ENCODE peak calls at places on chromosomes 5 and 9, in nine cellular contexts. A, K, T, G, V, F, D, Q and R are unnamed samples. For H3K4me1, the result is how much of the 10 kb centered on the place peaks cover.

GRCh38 chr9:131525643-131526565 is 5.2 kb downstream of the UCK1 start:
- DNase-seq in A (no peak), K (no peak), T (no peak), G (no peak), V (no peak), F (no peak), D (no peak), Q (no peak), R (no peak)

GRCh38 chr9:125544988-125545651 is 161.9 kb downstream of the MAPKAP1 start:
- DNase-seq in A (peak), K (no peak), T (no peak), G (no peak), V (no peak), F (no peak), D (no peak), Q (no peak), R (no peak)

GRCh38 chr9:726005-726404 is 115.5 kb upstream of the DMRT1 start:
- DNase-seq in A (no peak), K (no peak), T (no peak), G (no peak), V (no peak), F (no peak), D (no peak), Q (no peak), R (no peak)

GRCh38 chr5:62266573-62266972 is 39.4 kb upstream of the KIF2A start:
- DNase-seq in A (no peak), K (no peak), T (no peak), G (no peak), V (no peak), F (no peak), D (no peak), Q (no peak), R (no peak)

GRCh38 chr5:140344683-140345423 is 1.6 kb downstream of the HBEGF start:
- DNase-seq in A (peak), K (no peak), T (no peak), G (no peak), V (no peak), F (no peak), D (no peak), Q (no peak), R (no peak)

GRCh38 chr9:97387504-97387886 is 24.4 kb upstream of the TDRD7 start:
- DNase-seq in A (no peak), K (no peak), T (no peak), G (no peak), V (no peak), F (no peak), D (no peak), Q (no peak), R (no peak)

GRCh38 chr5:177608243-177609075 is 8.5 kb downstream of the B4GALT7 start:
- DNase-seq in A (no peak), K (no peak), T (peak), G (no peak), V (peak), F (peak), D (no peak), Q (no peak), R (no peak)

GRCh38 chr9:121861501-121862180 is 210.2 kb downstream of the DAB2IP start:
- DNase-seq in A (peak), K (peak), T (no peak), G (peak), V (peak), F (peak), D (peak), Q (peak), R (no peak)

GRCh38 chr5:15834596-15835245 is 334.7 kb downstream of the FBXL7 start:
- DNase-seq in A (no peak), K (no peak), T (no peak), G (no peak), V (no peak), F (no peak), D (peak), Q (no peak), R (no peak)

GRCh38 chr9:93111001-93111370 is 15.0 kb downstream of the CARD19 start:
- DNase-seq in A (peak), K (no peak), T (no peak), G (no peak), V (peak), F (no peak), D (no peak), Q (no peak), R (no peak)

GRCh38 chr9:72932669-72933068 is 20.2 kb downstream of the ALDH1A1 start:
- DNase-seq in A (no peak), K (no peak), T (no peak), G (no peak), V (no peak), F (no peak), D (no peak), Q (no peak), R (no peak)

GRCh38 chr9:83313771-83314170 is 224.4 kb downstream of the FRMD3 start:
- DNase-seq in A (no peak), K (no peak), T (no peak), G (no peak), V (no peak), F (no peak), D (no peak), Q (no peak), R (no peak)

GRCh38 chr5:145245354-145245753 is 589.8 kb downstream of the PRELID2 start:
- DNase-seq in A (no peak), K (peak), T (no peak), G (no peak), V (no peak), F (no peak), D (no peak), Q (peak), R (no peak)

GRCh38 chr5:120055858-120056257 is 408.2 kb upstream of the PRR16 start:
- DNase-seq in A (no peak), K (no peak), T (no peak), G (peak), V (no peak), F (no peak), D (peak), Q (peak), R (no peak)

GRCh38 chr5:52134013-52134650 is 653.6 kb upstream of the ITGA1 start:
- DNase-seq in A (no peak), K (no peak), T (no peak), G (no peak), V (no peak), F (no peak), D (no peak), Q (no peak), R (no peak)

GRCh38 chr9:115117999-115118470 is at the start of gene TNC:
- DNase-seq in A (peak), K (peak), T (peak), G (no peak), V (peak), F (peak), D (peak), Q (peak), R (peak)

GRCh38 chr9:7976167-7976755 is 176.7 kb upstream of the DMAC1 start:
- DNase-seq in A (no peak), K (no peak), T (peak), G (no peak), V (no peak), F (no peak), D (no peak), Q (no peak), R (no peak)

GRCh38 chr9:70407081-70407503 is 7.4 kb downstream of the KLF9 start:
- DNase-seq in A (no peak), K (no peak), T (no peak), G (no peak), V (no peak), F (no peak), D (peak), Q (no peak), R (no peak)
- H3K4me1 ChIP-seq in A (half or more), K (under half), T (under half), G (under half), V (under half), F (half or more), D (under half), Q (under half), R (half or more)

GRCh38 chr9:117411547-117411946 is 3.3 kb downstream of the ASTN2 start:
- DNase-seq in A (peak), K (peak), T (no peak), G (peak), V (peak), F (no peak), D (peak), Q (peak), R (no peak)
- TF ChIP-seq CTCF in A (peak), K (peak), T (peak), G (peak), V (peak), F (peak), D (peak), Q (peak), R (peak)

DNA sequence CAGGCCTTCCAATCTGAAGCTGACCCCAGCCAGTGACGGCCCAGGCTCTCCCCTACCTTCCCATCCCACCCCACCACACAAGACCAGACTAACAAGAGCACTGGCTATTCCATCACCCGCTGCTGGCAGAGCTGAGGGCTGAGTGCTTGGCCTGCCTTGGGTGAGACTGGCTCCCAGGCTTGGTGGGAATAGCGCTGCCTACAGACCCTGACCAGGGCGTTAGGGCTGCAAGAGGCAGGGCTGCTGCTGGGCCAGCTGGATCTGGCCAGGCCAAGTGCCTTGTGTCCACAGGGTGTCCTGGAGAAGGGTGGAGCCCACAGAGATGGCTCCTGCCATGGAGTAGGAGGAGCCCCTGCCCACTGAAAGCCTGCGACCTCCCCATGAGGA is 31.6 kb upstream of the ANGPTL2 start:
- DNase-seq in A (no peak), K (no peak), T (no peak), G (no peak), V (peak), F (peak), D (no peak), Q (no peak), R (no peak)
- H3K4me3 ChIP-seq in A (no peak), K (no peak), T (no peak), G (no peak), V (no peak), F (no peak), D (no peak), Q (no peak), R (peak)

GRCh38 chr9:126581893-126582292 is 31.8 kb upstream of the LMX1B start:
- DNase-seq in A (no peak), K (no peak), T (no peak), G (peak), V (no peak), F (no peak), D (no peak), Q (no peak), R (no peak)
- H3K4me1 ChIP-seq in A (under half), K (under half), T (under half), G (under half), V (under half), F (under half), D (under half), Q (under half), R (under half)

GRCh38 chr5:6877986-6878828 is 165.0 kb downstream of the TENT4A start:
- DNase-seq in A (no peak), K (no peak), T (no peak), G (no peak), V (no peak), F (no peak), D (no peak), Q (no peak), R (no peak)
- TF ChIP-seq CTCF in A (no peak), K (no peak), T (no peak), G (no peak), V (no peak), F (no peak), D (no peak), Q (no peak), R (no peak)

DNA sequence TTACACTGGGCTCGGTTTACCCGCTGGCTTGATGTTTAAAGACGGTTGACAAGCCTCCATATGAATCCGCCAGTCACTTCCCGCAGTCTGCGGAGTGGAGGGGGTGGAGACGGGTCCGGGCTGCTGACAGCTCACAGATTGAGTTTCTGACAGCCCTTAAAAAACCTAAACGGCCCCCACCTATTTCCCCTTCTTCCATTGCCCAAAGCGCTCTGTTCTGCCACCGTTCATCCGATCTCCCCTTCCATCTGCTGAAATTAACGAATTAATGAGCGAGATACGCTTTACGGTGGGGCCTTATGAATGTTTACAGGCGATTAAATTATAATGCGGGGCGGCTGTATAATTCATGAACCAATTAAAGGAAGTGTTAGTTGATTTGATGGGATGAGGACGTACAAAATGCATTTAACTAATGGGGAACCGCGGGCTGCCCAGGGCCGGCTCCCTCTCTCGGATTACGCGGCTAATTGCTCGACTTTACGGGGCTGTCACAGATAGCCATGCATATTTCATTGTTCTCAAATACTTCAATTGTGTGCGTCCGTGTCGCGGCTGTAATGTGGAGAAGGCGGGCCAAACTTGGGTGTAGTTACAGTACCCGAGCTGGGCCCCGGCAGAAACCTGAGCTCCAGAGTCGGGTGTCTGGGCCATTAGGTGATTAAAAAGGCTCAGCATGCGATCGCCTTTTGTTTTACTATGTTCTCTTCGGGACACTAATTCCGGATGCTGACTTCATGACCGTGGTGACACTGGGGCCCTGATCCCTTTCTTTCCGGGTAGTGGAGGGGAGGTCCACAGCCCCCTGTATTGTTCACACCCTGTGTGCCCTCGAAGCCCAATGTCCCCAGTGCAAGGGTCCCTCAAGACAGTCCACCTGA is 74.9 kb downstream of the GTF3C4 start:
- DNase-seq in A (no peak), K (peak), T (no peak), G (no peak), V (no peak), F (no peak), D (no peak), Q (peak), R (no peak)
- H3K4me3 ChIP-seq in A (no peak), K (peak), T (no peak), G (no peak), V (no peak), F (peak), D (no peak), Q (peak), R (no peak)

DNA sequence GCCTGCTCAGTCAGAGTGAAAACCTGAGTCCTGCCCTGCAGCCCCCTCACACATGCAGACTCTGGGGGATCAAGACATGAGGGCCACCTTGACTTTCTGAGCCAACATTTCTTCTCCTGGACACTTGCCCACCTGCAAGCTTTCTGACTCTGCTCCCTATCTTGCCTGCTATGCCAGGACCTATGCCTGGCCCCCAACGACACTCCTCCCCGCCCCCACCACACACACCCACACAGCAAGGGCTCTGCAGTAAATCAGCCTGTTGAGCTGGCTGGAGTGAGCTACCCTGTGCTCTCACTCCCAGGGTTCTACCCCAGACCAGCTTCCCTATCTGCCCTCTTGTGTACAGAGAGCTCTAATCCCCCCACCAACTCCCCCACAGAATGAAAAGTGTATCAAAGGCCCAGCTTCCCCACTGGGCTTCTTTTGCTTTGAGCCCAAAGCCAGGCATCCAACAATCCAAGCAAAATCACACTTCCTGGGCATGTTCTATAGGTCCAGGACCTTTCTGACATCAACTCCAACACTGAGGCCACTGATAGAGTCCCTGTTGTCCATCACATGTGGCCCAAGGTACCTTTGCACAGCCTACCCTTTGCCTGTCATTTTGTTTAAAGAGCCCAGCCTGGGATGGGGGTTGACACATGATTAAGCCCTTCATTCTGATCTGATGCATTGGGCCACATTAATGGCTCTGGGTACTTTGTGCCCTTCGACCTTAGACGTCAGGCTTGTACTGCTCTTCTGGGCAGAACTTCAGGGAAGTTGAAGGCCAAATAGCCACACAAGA is 7.2 kb downstream of the PDLIM4 start:
- DNase-seq in A (no peak), K (no peak), T (peak), G (no peak), V (peak), F (peak), D (no peak), Q (no peak), R (no peak)
- H3K4me1 ChIP-seq in A (under half), K (under half), T (under half), G (under half), V (under half), F (half or more), D (half or more), Q (under half), R (under half)

DNA sequence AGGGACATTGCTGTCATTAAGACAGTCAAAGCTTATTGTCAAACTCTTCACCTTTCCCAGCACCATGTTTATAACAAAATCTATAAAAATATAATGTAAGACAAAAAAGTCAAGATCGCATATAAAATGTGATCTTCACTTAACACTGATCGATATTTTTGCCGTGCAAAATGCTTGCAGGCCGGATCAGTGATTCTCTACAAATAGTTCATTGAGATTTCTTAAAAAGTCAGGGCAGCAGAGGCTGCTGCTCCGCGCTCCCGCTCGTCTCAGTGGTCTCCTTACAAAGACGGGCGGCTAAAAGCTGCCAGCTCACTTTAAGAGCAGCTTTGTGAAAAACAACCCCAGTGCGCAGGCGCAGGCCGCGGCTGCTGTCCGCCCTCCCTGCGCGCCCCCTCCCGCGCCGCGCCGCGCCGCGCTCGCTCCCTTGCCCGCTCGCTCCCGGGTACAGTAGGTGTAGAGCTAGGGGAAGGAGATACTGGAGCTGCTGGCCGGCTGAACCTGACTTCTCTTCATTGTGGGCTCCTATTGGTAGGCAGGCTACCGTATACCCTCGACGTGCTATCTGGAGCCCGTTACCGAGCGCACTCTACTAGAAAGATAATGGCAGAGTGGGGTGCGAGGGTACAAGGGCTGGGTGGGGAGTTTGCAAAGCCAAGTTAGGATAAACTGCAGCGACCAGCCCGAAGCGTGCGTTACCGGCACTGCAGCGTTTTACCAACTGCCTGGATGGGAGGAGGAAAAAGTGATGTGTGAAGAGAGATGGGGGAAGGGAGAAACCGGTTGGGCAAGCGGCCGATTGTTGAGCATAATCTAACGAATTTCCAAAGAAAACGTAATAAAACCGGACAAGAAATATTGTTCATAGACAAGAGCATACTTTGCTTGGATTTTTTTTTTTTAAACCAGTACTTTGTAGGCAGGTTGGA is at the start of gene ARRDC3:
- DNase-seq in A (peak), K (peak), T (peak), G (peak), V (peak), F (peak), D (peak), Q (peak), R (peak)
- TF ChIP-seq CTCF in A (no peak), K (no peak), T (peak), G (no peak), V (no peak), F (no peak), D (no peak), Q (no peak), R (no peak)

GRCh38 chr5:3311443-3311842 is 284.2 kb upstream of the IRX1 start:
- DNase-seq in A (no peak), K (no peak), T (no peak), G (no peak), V (no peak), F (no peak), D (no peak), Q (no peak), R (no peak)
- H3K4me3 ChIP-seq in A (no peak), K (no peak), T (no peak), G (no peak), V (no peak), F (no peak), D (no peak), Q (no peak), R (no peak)